ENCODE peak calls at places on chromosomes 13 and 19, in five cellular contexts. I is AG04450, D is colonic mucosa, T is IMR-90, X is A549. W is an unnamed sample.

GRCh38 chr13:41004875-41005693 is 14.0 kb downstream of the ELF1 start:
- DNase-seq in I (no peak), D (no peak), T (no peak), X (no peak), W (peak)

GRCh38 chr19:37698216-37698615 is 21.3 kb downstream of the ZNF607 start:
- DNase-seq in I (no peak), D (no peak), T (no peak), X (no peak), W (no peak)

GRCh38 chr19:21098291-21098690 is 16.3 kb downstream of the ZNF714 start:
- DNase-seq in I (no peak), D (no peak), T (no peak), X (no peak), W (no peak)

GRCh38 chr19:48772503-48772953 is 17.2 kb downstream of the FGF21 start:
- DNase-seq in I (no peak), D (no peak), T (no peak), X (no peak), W (no peak)

GRCh38 chr19:47028372-47028672 is 8.7 kb downstream of the NPAS1 start:
- DNase-seq in I (no peak), D (no peak), T (no peak), X (no peak), W (no peak)

GRCh38 chr13:83780201-83780600 is 102.1 kb downstream of the SLITRK1 start:
- DNase-seq in I (no peak), D (no peak), T (peak), X (peak), W (peak)

GRCh38 chr13:21657538-21657937 is 13.3 kb upstream of the FGF9 start:
- DNase-seq in I (peak), D (no peak), T (peak), X (no peak), W (peak)

GRCh38 chr13:22189176-22190048 is 518.5 kb downstream of the FGF9 start:
- DNase-seq in I (no peak), D (no peak), T (no peak), X (no peak), W (no peak)

GRCh38 chr19:19039901-19040300 is 6.5 kb downstream of the ARMC6 start:
- DNase-seq in I (no peak), D (no peak), T (no peak), X (no peak), W (no peak)

GRCh38 chr19:57410748-57411671 is at the start of gene ZNF17:
- DNase-seq in I (peak), D (peak), T (peak), X (peak), W (peak)

GRCh38 chr13:29457299-29457698 is 138.2 kb downstream of the SLC7A1 start:
- DNase-seq in I (no peak), D (no peak), T (peak), X (peak), W (peak)

GRCh38 chr13:89163081-89163480 is 1491.9 kb downstream of the SLITRK5 start:
- DNase-seq in I (no peak), D (no peak), T (no peak), X (no peak), W (peak)

GRCh38 chr13:31913459-31913858 is 118.1 kb upstream of the FRY start:
- DNase-seq in I (no peak), D (no peak), T (no peak), X (no peak), W (no peak)

GRCh38 chr13:110360598-110360997 is 53.5 kb downstream of the COL4A2 start:
- DNase-seq in I (no peak), D (no peak), T (no peak), X (no peak), W (no peak)

GRCh38 chr19:48900477-48901452 is 653 bp downstream of the NUCB1 start:
- DNase-seq in I (no peak), D (no peak), T (peak), X (peak), W (peak)

GRCh38 chr19:6092329-6093286 is 17.7 kb downstream of the RFX2 start:
- DNase-seq in I (no peak), D (peak), T (peak), X (peak), W (no peak)

GRCh38 chr19:39409886-39410619 is 2.4 kb upstream of the PLEKHG2 start:
- DNase-seq in I (no peak), D (peak), T (no peak), X (peak), W (no peak)

GRCh38 chr19:57888494-57889231 is at the start of gene ZNF814:
- DNase-seq in I (peak), D (peak), T (peak), X (peak), W (no peak)

GRCh38 chr19:11018179-11018578 is 57.3 kb downstream of the SMARCA4 start:
- DNase-seq in I (no peak), D (peak), T (no peak), X (no peak), W (peak)

GRCh38 chr13:110113284-110113764 is 193.6 kb downstream of the COL4A1 start:
- DNase-seq in I (no peak), D (no peak), T (peak), X (peak), W (no peak)

GRCh38 chr13:105997436-105998232 is 537.8 kb downstream of the EFNB2 start:
- DNase-seq in I (no peak), D (no peak), T (no peak), X (no peak), W (peak)

GRCh38 chr19:49713236-49713845 is 22.4 kb downstream of the CPT1C start:
- DNase-seq in I (no peak), D (no peak), T (no peak), X (no peak), W (no peak)